ENCODE peak calls at places on chromosomes 12 and 14, in five cellular contexts. E is body of pancreas, K is H9, O is lower lobe of right lung, D is H1. C is an unnamed sample.

GRCh38 chr14:104519721-104520120 is 59.8 kb upstream of the C14orf180 start:
- DNase-seq in E (no peak), K (no peak), O (no peak), D (no peak), C (peak; percentile 4)

GRCh38 chr12:64072946-64073345 is 149.2 kb downstream of the KICS2 start:
- DNase-seq in E (no peak), K (no peak), O (no peak), D (no peak), C (no peak)

GRCh38 chr14:90060965-90061848 is 587 bp upstream of the KCNK13 start:
- DNase-seq in E (no peak), K (peak; percentile 64), O (no peak), D (no peak), C (no peak)

GRCh38 chr12:104387190-104387589 is 69.6 kb upstream of the CHST11 start:
- DNase-seq in E (no peak), K (no peak), O (no peak), D (no peak), C (no peak)

GRCh38 chr12:88225776-88226175 is 83.7 kb downstream of the TMTC3 start:
- DNase-seq in E (no peak), K (no peak), O (no peak), D (no peak), C (no peak)

GRCh38 chr14:88023658-88024187 is 18.8 kb downstream of the GPR65 start:
- DNase-seq in E (no peak), K (no peak), O (no peak), D (no peak), C (no peak)

GRCh38 chr12:5941907-5942306 is 3.2 kb downstream of the ANO2 start:
- DNase-seq in E (no peak), K (no peak), O (no peak), D (no peak), C (no peak)

GRCh38 chr12:103806807-103807206 is 34.2 kb downstream of the NT5DC3 start:
- DNase-seq in E (no peak), K (no peak), O (no peak), D (no peak), C (no peak)

GRCh38 chr12:65720739-65721138 is 103.5 kb upstream of the HMGA2 start:
- DNase-seq in E (no peak), K (no peak), O (no peak), D (no peak), C (no peak)

GRCh38 chr12:92030618-92031017 is 115.0 kb downstream of the BTG1 start:
- DNase-seq in E (peak; percentile 65), K (no peak), O (no peak), D (no peak), C (peak; percentile 53)
- H3K27ac ChIP-seq in E (peak overlapping the region; percentile 69), K (no peak overlapping the region), O (peak overlapping the region; percentile 73), D (no peak overlapping the region), C (peak overlapping the region; percentile 77)

DNA sequence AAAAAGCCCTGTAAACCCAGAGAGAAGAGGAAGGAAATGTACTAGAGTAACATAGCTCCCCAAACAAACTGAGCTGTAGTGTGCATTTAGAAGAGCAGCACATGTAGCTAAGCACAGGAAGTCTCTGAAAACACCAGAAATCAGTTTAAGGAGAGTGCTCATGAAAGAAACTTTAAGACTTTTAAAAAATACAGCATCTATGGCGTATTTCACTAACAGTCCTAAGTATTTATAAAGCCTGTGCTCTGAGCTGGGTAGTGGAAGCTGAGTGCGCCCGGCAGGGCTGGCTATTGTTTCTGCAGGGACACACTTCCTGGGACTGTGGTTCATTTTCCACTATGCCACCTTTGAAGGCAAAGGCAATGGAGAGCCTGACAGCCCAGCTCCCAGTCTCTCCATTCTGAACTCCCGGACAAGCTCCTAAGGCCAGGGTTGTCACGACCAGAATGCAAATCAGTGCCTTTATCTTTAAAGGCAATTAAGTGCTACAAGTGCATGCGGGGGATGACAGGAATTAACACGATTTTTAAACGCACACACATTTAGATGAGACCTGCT is 45.4 kb downstream of the NIN start:
- DNase-seq in E (no peak), K (no peak), O (no peak), D (no peak), C (no peak)
- H3K4me1 ChIP-seq in E (no peaks in the 10 kb centered on the region), K (peaks cover 3% of the 10 kb centered on the region), O (peaks cover 8% of the 10 kb centered on the region), D (peaks cover 3% of the 10 kb centered on the region), C (peaks cover 24% of the 10 kb centered on the region)

DNA sequence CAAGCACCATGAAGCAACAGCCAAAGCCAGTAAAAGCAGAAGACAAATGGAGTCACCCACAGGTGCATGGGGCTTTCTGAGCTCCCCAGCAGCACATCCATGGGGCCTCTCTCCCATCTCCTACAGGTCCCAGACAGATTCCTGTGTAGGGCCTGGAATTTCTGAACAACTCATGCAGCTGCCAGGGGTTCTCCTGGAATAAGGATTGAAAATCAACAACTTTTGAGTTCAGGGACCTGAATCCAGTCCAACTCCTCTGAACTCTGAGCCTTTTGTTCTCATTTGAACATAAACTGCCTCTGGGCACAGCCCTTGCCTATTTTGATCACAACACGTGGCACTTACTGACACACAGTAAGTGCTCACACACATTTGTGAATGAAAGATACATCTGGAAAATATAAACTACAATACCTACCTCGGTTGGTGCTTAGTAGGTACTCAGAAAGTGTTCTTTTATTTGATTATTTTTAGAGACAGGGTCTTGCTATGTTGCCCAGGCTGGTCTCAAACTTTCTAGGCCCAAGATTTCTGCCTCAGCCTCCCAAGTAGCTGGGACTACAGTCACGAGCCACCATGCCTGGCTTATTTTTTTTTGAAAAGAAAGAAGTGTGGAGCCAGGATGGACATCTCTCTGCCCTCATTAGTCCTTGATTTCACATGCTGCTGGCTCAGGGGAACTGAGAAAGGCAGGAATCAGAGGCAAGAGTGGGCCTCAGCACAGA is 27.1 kb downstream of the SYNE3 start:
- DNase-seq in E (no peak), K (no peak), O (no peak), D (no peak), C (no peak)
- H3K27ac ChIP-seq in E (no peak overlapping the region), K (no peak overlapping the region), O (no peak overlapping the region), D (no peak overlapping the region), C (peak overlapping the region; percentile 36)

DNA sequence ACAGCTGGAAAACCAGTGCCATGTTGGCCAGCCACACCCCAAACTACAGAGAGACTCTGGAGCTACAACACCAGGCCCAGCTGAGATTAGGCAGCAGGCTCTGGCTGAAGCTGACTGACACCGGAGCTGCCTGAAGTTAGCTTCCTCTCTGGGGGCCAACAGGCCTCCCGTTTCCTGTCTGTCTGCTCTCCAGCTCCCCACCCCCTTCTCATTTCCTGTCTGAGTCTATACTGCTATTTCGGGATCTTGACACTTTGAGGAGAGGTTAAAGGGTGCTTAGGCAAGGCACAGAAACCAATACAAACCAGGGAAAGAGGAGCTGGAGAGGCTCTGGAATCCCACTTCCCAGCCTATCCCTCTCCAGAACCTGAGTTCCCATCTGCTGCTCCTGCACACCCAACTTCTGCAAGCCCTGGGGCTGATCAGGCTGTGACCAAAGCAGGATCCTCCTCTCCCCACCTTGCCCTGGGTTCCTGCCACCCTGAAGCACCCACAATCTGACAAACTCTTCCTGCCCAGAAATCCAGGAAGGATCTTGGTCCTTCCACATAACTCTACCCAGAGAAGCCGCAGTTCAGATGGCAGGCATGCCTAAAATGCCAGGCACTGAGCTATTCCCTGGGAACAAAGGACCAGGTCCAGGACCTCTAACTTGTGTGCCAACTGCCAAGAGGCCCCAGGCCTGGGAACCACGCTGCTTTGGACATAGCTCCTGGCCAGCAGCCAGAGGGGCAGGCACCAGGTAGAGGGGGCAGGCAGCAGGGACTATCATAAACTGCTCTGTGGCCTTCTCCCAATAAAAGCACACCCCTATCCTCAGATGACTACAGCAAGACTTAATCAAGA is 39.9 kb downstream of the PRPF40B start:
- DNase-seq in E (peak; percentile 39), K (peak; percentile 78), O (peak; percentile 75), D (peak; percentile 21), C (no peak)
- H3K4me1 ChIP-seq in E (peaks cover 8% of the 10 kb centered on the region), K (peaks cover 6% of the 10 kb centered on the region), O (peaks cover 53% of the 10 kb centered on the region), D (peaks cover 4% of the 10 kb centered on the region), C (peaks cover 16% of the 10 kb centered on the region)

GRCh38 chr12:2283910-2284309 is 231.1 kb downstream of the CACNA1C start:
- DNase-seq in E (no peak), K (no peak), O (no peak), D (no peak), C (no peak)

GRCh38 chr12:2284321-2284813 is 231.6 kb downstream of the CACNA1C start:
- DNase-seq in E (no peak), K (no peak), O (no peak), D (no peak), C (no peak)

GRCh38 chr12:2281446-2281845 is 228.7 kb downstream of the CACNA1C start:
- DNase-seq in E (no peak), K (no peak), O (no peak), D (no peak), C (no peak)

GRCh38 chr12:2283480-2283879 is 230.7 kb downstream of the CACNA1C start:
- DNase-seq in E (no peak), K (no peak), O (no peak), D (no peak), C (no peak)

GRCh38 chr12:2282321-2282720 is 229.5 kb downstream of the CACNA1C start:
- DNase-seq in E (no peak), K (peak; percentile 73), O (no peak), D (no peak), C (no peak)
- H3K27ac ChIP-seq in E (no peak overlapping the region), K (no peak overlapping the region), O (no peak overlapping the region), D (no peak overlapping the region), C (no peak overlapping the region)

GRCh38 chr14:100822007-100822406 is 3.9 kb upstream of the MEG3 start:
- DNase-seq in E (no peak), K (no peak), O (no peak), D (no peak), C (no peak)

GRCh38 chr14:100818221-100818699 is 7.7 kb upstream of the MEG3 start:
- DNase-seq in E (peak; percentile 63), K (no peak), O (no peak), D (no peak), C (no peak)

GRCh38 chr14:100820945-100821344 is 5.0 kb upstream of the MEG3 start:
- DNase-seq in E (no peak), K (no peak), O (no peak), D (no peak), C (no peak)

GRCh38 chr14:100819453-100819828 is 6.5 kb upstream of the MEG3 start:
- DNase-seq in E (no peak), K (no peak), O (no peak), D (no peak), C (no peak)

DNA sequence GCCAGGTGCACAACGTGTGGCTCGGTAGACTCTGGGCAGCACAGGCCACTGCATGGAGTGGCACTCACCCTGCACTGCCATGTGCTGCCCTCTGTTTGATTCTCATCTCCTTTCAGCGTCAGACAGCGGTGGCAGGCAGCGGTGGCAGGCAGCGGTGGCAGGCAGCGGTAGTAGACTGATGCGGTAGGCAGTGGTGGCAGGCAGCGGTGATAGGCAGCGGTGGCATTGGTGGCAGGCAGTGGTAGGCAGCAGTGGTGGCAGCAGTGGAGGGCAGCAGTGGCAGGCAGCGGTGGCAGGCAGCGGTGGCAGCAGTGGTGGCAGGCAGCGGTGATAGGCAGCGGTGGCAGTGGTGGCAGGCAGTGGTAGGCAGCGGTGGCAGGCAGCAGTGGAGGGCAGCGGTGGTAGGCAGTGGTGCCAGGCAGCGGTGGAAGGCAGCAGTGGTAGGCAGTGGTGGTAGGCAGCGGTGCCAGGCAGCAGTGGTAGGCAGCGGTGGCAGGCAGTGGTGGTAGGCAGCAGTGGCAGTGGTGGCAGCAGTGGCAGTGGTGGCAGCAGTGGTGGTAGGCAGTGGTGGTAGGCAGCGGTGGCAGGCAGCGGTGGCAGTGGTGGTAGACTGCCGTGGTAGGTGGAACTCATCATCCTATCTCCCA is 6.0 kb upstream of the MEG3 start:
- DNase-seq in E (no peak), K (no peak), O (no peak), D (no peak), C (no peak)
- H3K4me1 ChIP-seq in E (peaks cover 17% of the 10 kb centered on the region), K (no peaks in the 10 kb centered on the region), O (no peaks in the 10 kb centered on the region), D (peaks cover 6% of the 10 kb centered on the region), C (no peaks in the 10 kb centered on the region)

GRCh38 chr12:12890815-12891645 is at the start of gene GPRC5A:
- DNase-seq in E (peak; percentile 91), K (peak; percentile 78), O (peak; percentile 90), D (no peak), C (peak; percentile 87)
- H3K27ac ChIP-seq in E (peak within 1 kb of the TSS; percentile 82), K (no peak within 1 kb of the TSS), O (peak within 1 kb of the TSS; percentile 90), D (no peak within 1 kb of the TSS), C (peak within 1 kb of the TSS; percentile 83)